ENCODE peak calls at places on chromosomes 16 and 17, in seven cellular contexts. V is effector memory CD8-positive, alpha-beta T cell; Y is activated CD8-positive, alpha-beta memory T cell treated with anti-CD3 and anti-CD28 coated beads for 1 hour; W is non-pigmented ciliary epithelial cell; R is activated T-helper 1 cell treated with anti-CD3 and anti-CD28 coated beads, Interleukin-2, amount 50 U/mL, for 16 hours; X is stimulated activated CD8-positive, alpha-beta memory T cell treated with anti-CD3 and anti-CD28 coated beads, Interleukin-12 subunit alpha, Interleukin-12 subunit beta, amount 100 ng/mL, for 1 hour; L is cardiac fibroblast. A is an unnamed sample.

GRCh38 chr17:45316271-45317112 is at the start of gene MAP3K14:
- DNase-seq in V (peak; percentile 68), Y (no peak), W (no peak), R (peak; percentile 34), X (no peak), L (peak; percentile 78), A (no peak)

GRCh38 chr17:59435238-59435637 is 103.8 kb downstream of the YPEL2 start:
- DNase-seq in V (no peak), Y (no peak), W (peak; percentile 82), R (no peak), X (no peak), L (peak; percentile 84), A (no peak)

GRCh38 chr17:32191306-32191705 is 49.0 kb downstream of the RHOT1 start:
- DNase-seq in V (no peak), Y (no peak), W (no peak), R (no peak), X (no peak), L (peak; percentile 21), A (no peak)

GRCh38 chr17:83191388-83192160 is 112.2 kb downstream of the METRNL start:
- DNase-seq in V (no peak), Y (no peak), W (no peak), R (no peak), X (no peak), L (no peak), A (no peak)

GRCh38 chr16:48326937-48327336 is 58.3 kb downstream of the SIAH1 start:
- DNase-seq in V (no peak), Y (no peak), W (no peak), R (no peak), X (no peak), L (no peak), A (no peak)

GRCh38 chr17:70313450-70313849 is 144.1 kb downstream of the KCNJ2 start:
- DNase-seq in V (no peak), Y (no peak), W (no peak), R (no peak), X (no peak), L (no peak), A (no peak)

GRCh38 chr16:21704733-21705132 is 41.0 kb downstream of the OTOA start:
- DNase-seq in V (no peak), Y (no peak), W (no peak), R (no peak), X (no peak), L (no peak), A (no peak)

GRCh38 chr16:56673916-56674315 is 4.3 kb downstream of the MT1H start:
- DNase-seq in V (no peak), Y (no peak), W (no peak), R (no peak), X (no peak), L (peak; percentile 56), A (no peak)

GRCh38 chr16:10762336-10762995 is 18.8 kb downstream of the NUBP1 start:
- DNase-seq in V (no peak), Y (no peak), W (no peak), R (no peak), X (no peak), L (no peak), A (no peak)

GRCh38 chr17:49951362-49952080 is 17.5 kb upstream of the DLX4 start:
- DNase-seq in V (no peak), Y (no peak), W (no peak), R (no peak), X (no peak), L (no peak), A (no peak)

GRCh38 chr17:373616-374225 is 21.1 kb upstream of the RPH3AL start:
- DNase-seq in V (no peak), Y (no peak), W (no peak), R (no peak), X (no peak), L (no peak), A (no peak)

GRCh38 chr16:10921536-10922327 is 20.5 kb downstream of the DEXI start:
- DNase-seq in V (no peak), Y (no peak), W (no peak), R (no peak), X (no peak), L (peak; percentile 32), A (no peak)

GRCh38 chr17:1315409-1315808 is 35.9 kb downstream of the TRARG1 start:
- DNase-seq in V (no peak), Y (no peak), W (no peak), R (no peak), X (no peak), L (peak; percentile 22), A (no peak)

GRCh38 chr17:3645310-3645709 is 8.8 kb downstream of the CTNS start:
- DNase-seq in V (no peak), Y (no peak), W (no peak), R (no peak), X (no peak), L (no peak), A (no peak)

GRCh38 chr17:2905269-2905668 is 109.0 kb downstream of the RAP1GAP2 start:
- DNase-seq in V (no peak), Y (no peak), W (no peak), R (no peak), X (no peak), L (no peak), A (no peak)

GRCh38 chr16:2532494-2533141 is 1.4 kb upstream of the CEMP1 start:
- DNase-seq in V (peak; percentile 69), Y (no peak), W (no peak), R (no peak), X (peak; percentile 42), L (peak; percentile 59), A (no peak)

GRCh38 chr17:76145231-76146052 is 4.4 kb upstream of the FOXJ1 start:
- DNase-seq in V (peak; percentile 51), Y (no peak), W (no peak), R (peak; percentile 36), X (peak; percentile 34), L (no peak), A (no peak)

GRCh38 chr17:15511142-15511541 is 43.7 kb upstream of the CDRT4 start:
- DNase-seq in V (no peak), Y (no peak), W (no peak), R (no peak), X (no peak), L (no peak), A (no peak)

GRCh38 chr17:74631468-74632195 is 8.1 kb upstream of the CD300E start:
- DNase-seq in V (no peak), Y (no peak), W (no peak), R (no peak), X (no peak), L (peak; percentile 40), A (no peak)

GRCh38 chr16:85570735-85571562 is 42.2 kb upstream of the GSE1 start:
- DNase-seq in V (peak; percentile 73), Y (no peak), W (no peak), R (no peak), X (no peak), L (no peak), A (no peak)

GRCh38 chr17:48176456-48176855 is 68.9 kb downstream of the SNX11 start:
- DNase-seq in V (no peak), Y (no peak), W (no peak), R (no peak), X (no peak), L (no peak), A (no peak)

GRCh38 chr16:57865746-57866528 is 63.6 kb upstream of the KIFC3 start:
- DNase-seq in V (no peak), Y (no peak), W (no peak), R (no peak), X (no peak), L (no peak), A (no peak)

GRCh38 chr17:43020789-43021738 is 1.1 kb downstream of the VAT1 start:
- DNase-seq in V (peak; percentile 28), Y (no peak), W (no peak), R (no peak), X (no peak), L (peak; percentile 76), A (no peak)

GRCh38 chr16:84036982-84037425 is 5.6 kb downstream of the SLC38A8 start:
- DNase-seq in V (no peak), Y (no peak), W (no peak), R (no peak), X (no peak), L (no peak), A (no peak)